ENCODE peak calls at places on chromosomes 6 and 20, in five cellular contexts. One of them, this sample, is unnamed.

GRCh38 chr20:50883856-50884255 is 47.4 kb downstream of the ADNP start:
- DNase-seq in K562: no peak
- DNase-seq in H1: no peak
- DNase-seq in HepG2: no peak
- DNase-seq in GM12878: no peak
- DNase-seq in this sample: peak; percentile 20

GRCh38 chr6:130503146-130503545 is 137.3 kb downstream of the TMEM200A start:
- DNase-seq in H1: no peak
- DNase-seq in GM12878: no peak
- DNase-seq in HepG2: no peak
- DNase-seq in K562: no peak
- DNase-seq in this sample: no peak

GRCh38 chr6:144334150-144334708 is 49.1 kb downstream of the UTRN start:
- DNase-seq in K562: no peak
- DNase-seq in HepG2: no peak
- DNase-seq in H1: peak; percentile 44
- DNase-seq in GM12878: no peak
- DNase-seq in this sample: no peak

GRCh38 chr6:10794239-10794638 is 44.1 kb downstream of the MAK start:
- DNase-seq in HepG2: no peak
- DNase-seq in K562: no peak
- DNase-seq in GM12878: no peak
- DNase-seq in H1: no peak
- DNase-seq in this sample: no peak

GRCh38 chr6:128494440-128494839 is 26.0 kb downstream of the PTPRK start:
- DNase-seq in HepG2: no peak
- DNase-seq in K562: no peak
- DNase-seq in H1: no peak
- DNase-seq in GM12878: no peak
- DNase-seq in this sample: peak; percentile 53

GRCh38 chr20:35674921-35675320 is 10.2 kb upstream of the CPNE1 start:
- DNase-seq in GM12878: no peak
- DNase-seq in HepG2: no peak
- DNase-seq in H1: no peak
- DNase-seq in K562: no peak
- DNase-seq in this sample: no peak

GRCh38 chr6:13614126-13614925 is 809 bp upstream of the NOL7 start:
- DNase-seq in HepG2: peak; percentile 38
- DNase-seq in GM12878: no peak
- DNase-seq in H1: no peak
- DNase-seq in K562: no peak
- DNase-seq in this sample: peak; percentile 62

GRCh38 chr20:3904224-3904623 is 15.0 kb downstream of the PANK2 start:
- DNase-seq in K562: no peak
- DNase-seq in H1: no peak
- DNase-seq in GM12878: no peak
- DNase-seq in HepG2: peak; percentile 72
- DNase-seq in this sample: no peak

GRCh38 chr6:1251198-1252155 is 60.4 kb upstream of the FOXQ1 start:
- DNase-seq in GM12878: no peak
- DNase-seq in K562: no peak
- DNase-seq in H1: no peak
- DNase-seq in HepG2: peak; percentile 35
- DNase-seq in this sample: no peak

GRCh38 chr20:57920971-57921370 is 211.2 kb upstream of the PMEPA1 start:
- DNase-seq in H1: no peak
- DNase-seq in GM12878: no peak
- DNase-seq in HepG2: no peak
- DNase-seq in K562: no peak
- DNase-seq in this sample: no peak
- H2AFZ ChIP-seq in H1: no peak overlapping the region
- H2AFZ ChIP-seq in GM12878: no peak overlapping the region
- H2AFZ ChIP-seq in HepG2: no peak overlapping the region
- H2AFZ ChIP-seq in K562: no peak overlapping the region
- H2AFZ ChIP-seq in this sample: no peak overlapping the region

GRCh38 chr6:111711989-111712388 is 106.3 kb upstream of the TRAF3IP2 start:
- DNase-seq in GM12878: no peak
- DNase-seq in K562: no peak
- DNase-seq in HepG2: no peak
- DNase-seq in H1: no peak
- DNase-seq in this sample: no peak

GRCh38 chr6:111710911-111711310 is 105.2 kb upstream of the TRAF3IP2 start:
- DNase-seq in GM12878: no peak
- DNase-seq in K562: no peak
- DNase-seq in HepG2: no peak
- DNase-seq in H1: no peak
- DNase-seq in this sample: no peak

GRCh38 chr6:111712398-111712797 is 106.7 kb upstream of the TRAF3IP2 start:
- DNase-seq in HepG2: no peak
- DNase-seq in GM12878: no peak
- DNase-seq in H1: no peak
- DNase-seq in K562: no peak
- DNase-seq in this sample: no peak

GRCh38 chr6:111710439-111710838 is 104.8 kb upstream of the TRAF3IP2 start:
- DNase-seq in K562: no peak
- DNase-seq in GM12878: no peak
- DNase-seq in HepG2: no peak
- DNase-seq in H1: no peak
- DNase-seq in this sample: no peak

GRCh38 chr6:111711476-111711875 is 105.8 kb upstream of the TRAF3IP2 start:
- DNase-seq in GM12878: no peak
- DNase-seq in H1: no peak
- DNase-seq in K562: no peak
- DNase-seq in HepG2: no peak
- DNase-seq in this sample: peak; percentile 38
- TF ChIP-seq CREB1 in GM12878: no peak
- TF ChIP-seq CREB1 in H1: no peak
- TF ChIP-seq CREB1 in K562: no peak
- TF ChIP-seq CREB1 in HepG2: no peak
- TF ChIP-seq CREB1 in this sample: no peak

GRCh38 chr6:87941556-87942358 is 105.9 kb upstream of the SPACA1 start:
- DNase-seq in GM12878: no peak
- DNase-seq in K562: no peak
- DNase-seq in HepG2: no peak
- DNase-seq in H1: no peak
- DNase-seq in this sample: no peak
- H2AFZ ChIP-seq in GM12878: no peak overlapping the region
- H2AFZ ChIP-seq in K562: no peak overlapping the region
- H2AFZ ChIP-seq in HepG2: no peak overlapping the region
- H2AFZ ChIP-seq in H1: no peak overlapping the region
- H2AFZ ChIP-seq in this sample: peak overlapping the region; percentile 14

GRCh38 chr20:63917811-63918210 is 22.9 kb downstream of the DNAJC5 start:
- DNase-seq in H1: no peak
- DNase-seq in K562: no peak
- DNase-seq in HepG2: no peak
- DNase-seq in GM12878: no peak
- DNase-seq in this sample: no peak
- TF ChIP-seq CREB1 in H1: no peak
- TF ChIP-seq CREB1 in K562: no peak
- TF ChIP-seq CREB1 in HepG2: no peak
- TF ChIP-seq CREB1 in GM12878: no peak
- TF ChIP-seq CREB1 in this sample: no peak

DNA sequence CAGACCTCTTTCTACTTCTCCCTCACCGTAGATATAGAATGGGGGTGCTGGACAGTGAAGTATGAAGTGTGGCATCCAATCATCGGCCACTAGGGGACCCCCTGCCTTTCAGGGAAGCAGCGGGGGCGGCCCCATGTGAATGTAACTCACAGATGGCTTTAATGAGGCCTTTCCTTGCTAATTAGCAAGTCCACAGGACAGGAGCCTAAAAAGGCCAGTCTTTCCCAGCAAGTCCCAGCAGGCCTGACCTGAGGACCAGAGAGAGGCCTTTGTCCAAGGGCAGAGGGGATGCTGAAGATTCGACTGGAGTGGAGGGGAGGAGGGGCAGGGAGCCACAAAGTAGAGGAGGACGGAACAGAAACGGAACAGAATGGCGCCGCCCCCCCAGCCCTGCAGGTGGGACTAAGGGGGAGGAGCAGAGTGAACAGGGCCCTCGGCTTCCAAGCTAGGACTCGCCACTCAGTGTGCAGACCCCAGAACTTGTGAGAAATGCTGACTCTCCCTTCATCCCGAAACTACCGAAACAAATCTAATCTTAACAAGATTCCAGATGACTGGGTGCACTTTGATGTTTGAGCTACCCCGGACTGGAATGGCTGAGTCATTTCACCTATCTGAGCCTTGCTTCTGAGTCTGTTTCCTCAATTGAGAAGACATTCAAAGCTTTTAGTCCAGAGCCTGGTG is 5.8 kb downstream of the C6orf132 start:
- DNase-seq in H1: peak; percentile 92
- DNase-seq in K562: peak; percentile 89
- DNase-seq in HepG2: peak; percentile 61
- DNase-seq in GM12878: peak; percentile 11
- DNase-seq in this sample: peak; percentile 91
- H2AFZ ChIP-seq in H1: no peak overlapping the region
- H2AFZ ChIP-seq in K562: peak overlapping the region; percentile 89
- H2AFZ ChIP-seq in HepG2: peak overlapping the region; percentile 56
- H2AFZ ChIP-seq in GM12878: peak overlapping the region; percentile 84
- H2AFZ ChIP-seq in this sample: no peak overlapping the region

GRCh38 chr6:55255061-55255571 is 72.2 kb upstream of the GFRAL start:
- DNase-seq in H1: no peak
- DNase-seq in K562: no peak
- DNase-seq in GM12878: no peak
- DNase-seq in HepG2: no peak
- DNase-seq in this sample: no peak
- TF ChIP-seq CREB1 in H1: no peak
- TF ChIP-seq CREB1 in K562: no peak
- TF ChIP-seq CREB1 in GM12878: no peak
- TF ChIP-seq CREB1 in HepG2: no peak
- TF ChIP-seq CREB1 in this sample: no peak

DNA sequence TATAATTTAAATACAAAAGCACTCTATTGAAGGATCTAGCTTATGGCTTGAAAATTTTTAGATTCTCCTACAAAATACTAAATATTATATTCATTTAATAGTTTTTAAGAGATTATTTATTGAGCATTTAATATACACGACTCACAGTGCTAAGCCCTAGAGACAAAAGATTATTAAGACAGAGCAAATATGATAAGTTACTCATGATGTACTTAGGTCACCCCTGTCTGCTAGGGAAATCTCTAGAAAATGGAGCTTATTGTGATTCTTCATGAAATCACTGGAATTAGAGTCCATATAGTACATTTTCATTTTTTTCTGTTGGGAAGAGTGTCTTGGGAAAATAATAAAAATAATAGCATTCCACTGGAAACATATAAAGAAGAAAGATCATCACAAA is 37.8 kb downstream of the BEND6 start:
- DNase-seq in HepG2: no peak
- DNase-seq in GM12878: no peak
- DNase-seq in K562: no peak
- DNase-seq in H1: no peak
- DNase-seq in this sample: no peak
- H2AFZ ChIP-seq in HepG2: no peak overlapping the region
- H2AFZ ChIP-seq in GM12878: no peak overlapping the region
- H2AFZ ChIP-seq in K562: no peak overlapping the region
- H2AFZ ChIP-seq in H1: no peak overlapping the region
- H2AFZ ChIP-seq in this sample: no peak overlapping the region

GRCh38 chr6:7166410-7167293 is 58.9 kb downstream of the RREB1 start:
- DNase-seq in GM12878: no peak
- DNase-seq in H1: no peak
- DNase-seq in K562: peak; percentile 84
- DNase-seq in HepG2: no peak
- DNase-seq in this sample: no peak
- TF ChIP-seq CREB1 in GM12878: no peak
- TF ChIP-seq CREB1 in H1: no peak
- TF ChIP-seq CREB1 in K562: peak; percentile 80
- TF ChIP-seq CREB1 in HepG2: no peak
- TF ChIP-seq CREB1 in this sample: no peak

DNA sequence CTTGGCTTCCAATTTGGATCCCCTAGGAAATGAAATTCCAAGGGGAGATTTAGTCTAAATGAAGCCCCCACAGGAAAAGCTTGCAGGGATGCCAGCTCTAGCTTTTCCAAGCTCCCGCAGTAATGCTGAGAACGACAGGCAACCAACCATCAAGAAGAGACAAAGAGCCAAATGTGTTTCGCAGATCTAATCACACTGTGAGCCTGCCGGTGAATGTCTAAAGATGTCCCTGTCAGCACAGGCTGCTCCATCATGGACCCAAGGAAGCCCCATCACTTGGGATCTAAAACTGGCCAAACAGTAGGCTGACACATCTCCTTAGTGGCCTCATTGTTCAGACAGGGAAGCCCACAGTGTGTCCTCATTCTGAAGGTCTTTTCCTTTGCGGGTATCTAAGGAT is 230.0 kb downstream of the HIVEP2 start:
- DNase-seq in GM12878: no peak
- DNase-seq in H1: no peak
- DNase-seq in HepG2: no peak
- DNase-seq in K562: no peak
- DNase-seq in this sample: no peak
- H2AFZ ChIP-seq in GM12878: no peak overlapping the region
- H2AFZ ChIP-seq in H1: peak overlapping the region; percentile 45
- H2AFZ ChIP-seq in HepG2: no peak overlapping the region
- H2AFZ ChIP-seq in K562: no peak overlapping the region
- H2AFZ ChIP-seq in this sample: peak overlapping the region; percentile 90